ENCODE peak calls at places on chromosomes 1 and 21, in five cellular contexts. I is thyroid gland, B is A549, X is uterus, Y is adrenal gland. H is an unnamed sample.

GRCh38 chr1:174165471-174166137 is 6.3 kb downstream of the RABGAP1L start:
- DNase-seq in X (no peak), I (peak), B (no peak), Y (peak), H (no peak)

GRCh38 chr1:77044133-77044849 is 174.9 kb downstream of the PIGK start:
- DNase-seq in B (peak), I (no peak), X (no peak), Y (no peak), H (peak)

GRCh38 chr1:65668368-65668767 is 124.3 kb upstream of the PDE4B start:
- DNase-seq in X (no peak), Y (no peak), B (no peak), I (no peak), H (no peak)

GRCh38 chr1:165895451-165895871 is 68.0 kb downstream of the UCK2 start:
- DNase-seq in X (no peak), I (no peak), Y (no peak), B (no peak), H (no peak)

GRCh38 chr1:185314416-185314815 is 2.6 kb downstream of the IVNS1ABP start:
- DNase-seq in X (no peak), I (no peak), B (no peak), Y (no peak), H (no peak)

GRCh38 chr21:39020751-39021474 is 162.3 kb downstream of the PSMG1 start:
- DNase-seq in X (peak), B (peak), Y (peak), I (peak), H (no peak)

GRCh38 chr1:89890085-89890754 is 69.4 kb downstream of the LRRC8D start:
- DNase-seq in I (no peak), X (no peak), Y (peak), B (peak), H (no peak)

GRCh38 chr21:35217504-35218060 is 168.5 kb upstream of the RUNX1 start:
- DNase-seq in Y (no peak), X (no peak), B (peak), I (peak), H (no peak)

GRCh38 chr1:34303218-34303617 is 126.5 kb downstream of the C1orf94 start:
- DNase-seq in Y (no peak), X (no peak), I (no peak), B (no peak), H (no peak)

GRCh38 chr1:182441719-182442118 is 8.2 kb upstream of the RGSL1 start:
- DNase-seq in B (no peak), Y (no peak), I (no peak), X (no peak), H (no peak)

GRCh38 chr1:7111855-7112254 is 326.6 kb downstream of the CAMTA1 start:
- DNase-seq in I (no peak), Y (no peak), X (no peak), B (no peak), H (no peak)
- TF ChIP-seq POLR2A in I (no peak), Y (no peak), X (no peak), B (no peak), H (no peak)

GRCh38 chr1:204989266-204990058 is 53.5 kb upstream of the CNTN2 start:
- DNase-seq in B (peak), Y (peak), X (peak), I (peak), H (peak)

GRCh38 chr1:204992499-204992898 is 50.5 kb upstream of the CNTN2 start:
- DNase-seq in B (no peak), X (no peak), Y (peak), I (no peak), H (no peak)

GRCh38 chr1:204990059-204990664 is 52.9 kb upstream of the CNTN2 start:
- DNase-seq in Y (no peak), I (no peak), X (no peak), B (no peak), H (no peak)

GRCh38 chr1:204991342-204991844 is 51.6 kb upstream of the CNTN2 start:
- DNase-seq in X (no peak), I (no peak), B (no peak), Y (no peak), H (no peak)

GRCh38 chr1:204990721-204991341 is 52.2 kb upstream of the CNTN2 start:
- DNase-seq in Y (no peak), B (no peak), X (no peak), I (no peak), H (no peak)
- H3K27ac ChIP-seq in Y (no peak), B (no peak), X (no peak), I (no peak), H (no peak)

GRCh38 chr1:42454409-42454808 is 1.4 kb downstream of the ZMYND12 start:
- DNase-seq in B (no peak), X (no peak), Y (no peak), I (no peak), H (no peak)

GRCh38 chr1:42453386-42453785 is 2.4 kb downstream of the ZMYND12 start:
- DNase-seq in Y (no peak), X (no peak), B (no peak), I (no peak), H (no peak)

GRCh38 chr1:42456754-42457089 is 379 bp downstream of the PPCS start:
- DNase-seq in B (peak), I (peak), X (no peak), Y (peak), H (peak)

GRCh38 chr1:42456010-42456753 is at the start of the genes PPCS and ZMYND12:
- DNase-seq in B (peak), Y (peak), X (peak), I (peak), H (peak)
- TF ChIP-seq POLR2A in B (peak), Y (peak), X (peak), I (no peak), H (no peak)

GRCh38 chr1:170863600-170863999 is 71.7 kb upstream of the MROH9 start:
- DNase-seq in X (no peak), I (no peak), B (no peak), Y (no peak), H (no peak)
- H3K27ac ChIP-seq in X (no peak), I (no peak), B (no peak), Y (no peak), H (peak)

GRCh38 chr1:51236548-51237312 is 657 bp downstream of the RNF11 start:
- DNase-seq in Y (peak), X (peak), I (peak), B (no peak), H (peak)
- TF ChIP-seq POLR2A in Y (peak), X (no peak), I (no peak), B (no peak), H (no peak)

GRCh38 chr1:232983817-232984567 is 33.6 kb downstream of the NTPCR start:
- DNase-seq in I (no peak), Y (no peak), X (no peak), B (no peak), H (no peak)
- H3K27ac ChIP-seq in I (no peak), Y (no peak), X (no peak), B (no peak), H (no peak)